ENCODE peak calls at places on chromosomes 2 and 18, in nine cellular contexts. H is tibial artery, D is kidney, C is left ventricle myocardium inferior, F is neural progenitor cell, M is mammary epithelial cell, L is Panc1, Z is K562, A is transverse colon. J is an unnamed sample.

GRCh38 chr2:229032596-229033234 is 238.4 kb downstream of the PID1 start:
- DNase-seq in H (no peak), D (no peak), C (no peak), F (no peak), M (no peak), L (no peak), Z (no peak), A (no peak), J (no peak)

GRCh38 chr2:83069724-83070123 is 1389.4 kb downstream of the SUCLG1 start:
- DNase-seq in H (no peak), D (no peak), C (no peak), F (no peak), M (peak; percentile 24), L (no peak), Z (no peak), A (no peak), J (no peak)

GRCh38 chr18:46916551-46917107 is 678 bp downstream of the PIAS2 start:
- DNase-seq in H (no peak), D (no peak), C (no peak), F (no peak), M (peak; percentile 35), L (no peak), Z (no peak), A (no peak), J (peak; percentile 7)

GRCh38 chr2:98743835-98744234 is 12.9 kb upstream of the MGAT4A start:
- DNase-seq in H (no peak), D (no peak), C (no peak), F (no peak), M (no peak), L (no peak), Z (no peak), A (peak; percentile 34), J (no peak)

GRCh38 chr18:69725009-69725408 is 222.7 kb downstream of the CD226 start:
- DNase-seq in H (no peak), D (no peak), C (no peak), F (no peak), M (no peak), L (no peak), Z (no peak), A (no peak), J (no peak)

GRCh38 chr18:61352611-61353010 is 19.4 kb downstream of the CDH20 start:
- DNase-seq in H (no peak), D (no peak), C (no peak), F (no peak), M (no peak), L (no peak), Z (no peak), A (no peak), J (no peak)

GRCh38 chr18:3706279-3707097 is 256.5 kb downstream of the TGIF1 start:
- DNase-seq in H (no peak), D (no peak), C (no peak), F (no peak), M (no peak), L (no peak), Z (peak; percentile 89), A (no peak), J (no peak)

GRCh38 chr2:232085826-232086425 is 124.4 kb downstream of the DIS3L2 start:
- DNase-seq in H (no peak), D (no peak), C (no peak), F (no peak), M (no peak), L (no peak), Z (no peak), A (no peak), J (no peak)

GRCh38 chr2:3785220-3785889 is 82.0 kb downstream of the DCDC2C start:
- DNase-seq in H (no peak), D (no peak), C (no peak), F (no peak), M (no peak), L (no peak), Z (no peak), A (no peak), J (no peak)

GRCh38 chr2:23706613-23707078 is 220.3 kb downstream of the ATAD2B start:
- DNase-seq in H (no peak), D (no peak), C (no peak), F (no peak), M (no peak), L (no peak), Z (peak; percentile 16), A (no peak), J (no peak)

GRCh38 chr2:8222979-8223730 is 458.7 kb upstream of the ID2 start:
- DNase-seq in H (no peak), D (no peak), C (no peak), F (peak; percentile 42), M (no peak), L (no peak), Z (no peak), A (no peak), J (no peak)

GRCh38 chr2:175233135-175233719 is 51.7 kb upstream of the ATP5MC3 start:
- DNase-seq in H (no peak), D (no peak), C (no peak), F (no peak), M (peak; percentile 43), L (no peak), Z (no peak), A (no peak), J (no peak)

GRCh38 chr2:94997981-94998920 is 27.3 kb upstream of the MAL start:
- DNase-seq in H (no peak), D (peak; percentile 72), C (no peak), F (no peak), M (no peak), L (no peak), Z (no peak), A (no peak), J (no peak)

GRCh38 chr2:16613475-16613874 is 52.2 kb downstream of the CYRIA start:
- DNase-seq in H (no peak), D (no peak), C (no peak), F (peak; percentile 36), M (no peak), L (no peak), Z (peak; percentile 50), A (no peak), J (no peak)

GRCh38 chr2:36753706-36754221 is 57.3 kb downstream of the VIT start:
- DNase-seq in H (no peak), D (no peak), C (no peak), F (no peak), M (peak; percentile 43), L (no peak), Z (no peak), A (no peak), J (no peak)

GRCh38 chr2:29974086-29974485 is 52.7 kb upstream of the ALK start:
- DNase-seq in H (no peak), D (no peak), C (no peak), F (no peak), M (no peak), L (no peak), Z (no peak), A (no peak), J (no peak)

GRCh38 chr2:176561706-176562105 is 292.5 kb downstream of the MTX2 start:
- DNase-seq in H (no peak), D (no peak), C (no peak), F (no peak), M (no peak), L (no peak), Z (no peak), A (no peak), J (no peak)

DNA sequence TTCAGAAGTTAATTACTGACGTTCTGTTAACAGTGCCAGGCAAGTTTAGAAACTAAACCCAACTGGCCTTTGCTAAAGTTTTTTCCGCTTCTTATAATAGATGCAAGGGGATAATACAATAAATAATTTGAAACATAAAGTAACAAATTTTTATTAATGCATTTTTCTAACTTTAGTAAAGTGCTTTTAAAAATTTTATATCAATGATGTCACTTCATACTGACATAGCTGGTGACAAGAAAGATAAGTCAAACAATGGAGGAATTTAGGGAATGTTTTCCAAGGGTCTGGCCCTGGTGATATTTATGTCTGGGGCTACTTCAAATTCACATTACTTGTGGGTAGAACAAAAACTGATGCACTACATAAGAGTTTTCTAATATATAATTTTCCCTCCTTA is 61.2 kb upstream of the CBLN2 start:
- DNase-seq in H (no peak), D (no peak), C (no peak), F (no peak), M (no peak), L (no peak), Z (no peak), A (no peak), J (no peak)
- H3K9me3 ChIP-seq in H (no peaks in the 10 kb centered on the region), D (no peaks in the 10 kb centered on the region), C (no peaks in the 10 kb centered on the region), F (no peaks in the 10 kb centered on the region), M (peaks cover 12% of the 10 kb centered on the region), L (no peaks in the 10 kb centered on the region), Z (no peaks in the 10 kb centered on the region), A (no peaks in the 10 kb centered on the region), J (no peaks in the 10 kb centered on the region)

DNA sequence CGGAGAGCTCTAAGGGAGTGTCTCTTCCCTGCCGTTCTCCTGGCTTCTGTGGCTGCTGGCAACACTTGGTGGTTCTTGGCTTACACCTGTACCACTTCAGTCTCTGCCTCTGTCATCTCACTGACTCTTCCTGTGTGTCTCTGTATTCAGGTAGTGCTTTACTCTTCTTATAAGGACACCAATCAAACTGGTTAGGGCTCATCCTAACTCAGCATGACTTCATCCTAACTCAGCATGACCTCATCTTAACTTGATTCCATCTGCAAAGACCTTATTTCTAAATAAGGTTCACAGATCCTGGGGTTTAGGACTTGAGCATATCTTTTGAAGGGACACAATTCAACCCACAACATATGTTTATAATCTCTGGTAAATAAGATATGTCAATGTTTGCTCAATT is 51.6 kb upstream of the DSEL start:
- DNase-seq in H (no peak), D (no peak), C (no peak), F (no peak), M (peak; percentile 3), L (no peak), Z (no peak), A (no peak), J (no peak)
- H3K27ac ChIP-seq in H (no peak overlapping the region), D (no peak overlapping the region), C (no peak overlapping the region), F (no peak overlapping the region), M (no peak overlapping the region), L (no peak overlapping the region), Z (no peak overlapping the region), A (no peak overlapping the region), J (no peak overlapping the region)

GRCh38 chr2:206096876-206097275 is 10.9 kb upstream of the INO80D start:
- DNase-seq in H (no peak), D (no peak), C (no peak), F (no peak), M (no peak), L (no peak), Z (no peak), A (no peak), J (no peak)
- H3K9me3 ChIP-seq in H (no peaks in the 10 kb centered on the region), D (no peaks in the 10 kb centered on the region), C (no peaks in the 10 kb centered on the region), F (no peaks in the 10 kb centered on the region), M (no peaks in the 10 kb centered on the region), L (no peaks in the 10 kb centered on the region), Z (no peaks in the 10 kb centered on the region), A (no peaks in the 10 kb centered on the region), J (no peaks in the 10 kb centered on the region)

DNA sequence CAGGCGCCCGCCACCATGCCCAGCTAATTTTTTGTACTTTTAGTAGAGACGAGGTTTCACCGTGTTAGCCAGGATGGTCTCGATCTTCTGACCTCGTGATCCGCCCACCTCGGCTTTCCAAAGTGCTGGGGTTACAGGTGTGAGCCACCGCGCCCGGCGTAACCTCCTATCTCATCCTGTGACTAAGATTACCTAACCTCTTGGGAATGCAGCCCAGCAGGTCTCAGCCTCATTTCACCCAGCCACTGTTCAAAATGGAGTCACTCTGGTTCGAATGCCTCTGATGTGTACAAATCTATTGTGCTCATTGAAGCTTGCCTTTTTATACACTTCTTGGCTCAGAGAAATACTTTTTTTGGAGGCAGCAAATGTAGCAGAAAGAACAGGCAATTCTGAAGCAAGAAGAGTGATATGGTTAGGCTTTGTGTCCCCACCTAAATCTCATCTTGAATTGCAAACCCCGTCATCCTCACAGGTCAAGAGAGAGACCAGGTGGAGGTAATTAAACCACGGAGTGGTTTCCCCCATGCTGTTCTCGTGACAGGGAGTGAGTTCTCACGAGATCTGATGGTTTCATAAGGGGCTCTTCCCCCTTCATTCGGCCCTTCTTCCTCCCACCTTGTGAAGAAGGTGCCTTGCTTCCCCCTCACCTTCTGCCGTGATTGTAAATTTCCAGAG is 60.6 kb downstream of the SLC4A3 start:
- DNase-seq in H (no peak), D (no peak), C (no peak), F (no peak), M (peak; percentile 77), L (no peak), Z (no peak), A (no peak), J (no peak)
- H3K27ac ChIP-seq in H (peak overlapping the region; percentile 68), D (no peak overlapping the region), C (peak overlapping the region; percentile 82), F (no peak overlapping the region), M (peak overlapping the region; percentile 98), L (peak overlapping the region; percentile 34), Z (no peak overlapping the region), A (no peak overlapping the region), J (no peak overlapping the region)

J was measured in gastrocnemius medialis.